ENCODE peak calls at places on chromosome 1, in six cellular contexts. V is NCI-H748 treated with DMSO at 0.1 percent for 48 hours; O is HCEC 1CT; U is stimulated activated CD4-positive, alpha-beta T cell treated with anti-CD3 and anti-CD28 coated beads, Interleukin-1b, Interleukin-23, amount 100 ng/mL, for 4 hours; H is uterus; D is naive thymus-derived CD8-positive, alpha-beta T cell. J is an unnamed sample.

GRCh38 chr1:177282976-177283375 is 112.2 kb downstream of the BRINP2 start:
- DNase-seq in V (no peak), O (no peak), U (no peak), H (no peak), D (no peak), J (no peak)

GRCh38 chr1:25806418-25806817 is 6.4 kb downstream of the SELENON start:
- DNase-seq in V (no peak), O (no peak), U (no peak), H (peak; percentile 55), D (no peak), J (peak; percentile 74)

GRCh38 chr1:199182151-199182843 is 543.5 kb downstream of the PTPRC start:
- DNase-seq in V (no peak), O (no peak), U (no peak), H (no peak), D (no peak), J (no peak)

GRCh38 chr1:117589531-117589930 is 16.3 kb upstream of the TENT5C start:
- DNase-seq in V (no peak), O (no peak), U (no peak), H (no peak), D (no peak), J (no peak)

GRCh38 chr1:64983110-64983509 is 16.8 kb upstream of the JAK1 start:
- DNase-seq in V (peak; percentile 17), O (no peak), U (no peak), H (no peak), D (no peak), J (peak; percentile 62)

GRCh38 chr1:229597877-229598276 is 28.0 kb downstream of the TAF5L start:
- DNase-seq in V (no peak), O (peak; percentile 50), U (no peak), H (no peak), D (no peak), J (no peak)

GRCh38 chr1:234858722-234859121 is 248.7 kb upstream of the IRF2BP2 start:
- DNase-seq in V (no peak), O (no peak), U (no peak), H (no peak), D (no peak), J (no peak)

GRCh38 chr1:3788756-3789420 is 7.4 kb downstream of the LRRC47 start:
- DNase-seq in V (no peak), O (no peak), U (no peak), H (no peak), D (no peak), J (no peak)

GRCh38 chr1:78277253-78277652 is 213.5 kb upstream of the PTGFR start:
- DNase-seq in V (no peak), O (peak; percentile 87), U (no peak), H (no peak), D (no peak), J (no peak)

GRCh38 chr1:197984273-197984672 is 67.1 kb downstream of the LHX9 start:
- DNase-seq in V (no peak), O (peak; percentile 53), U (no peak), H (no peak), D (no peak), J (no peak)

GRCh38 chr1:38131024-38131585 is 84.5 kb upstream of the POU3F1 start:
- DNase-seq in V (no peak), O (peak; percentile 9), U (no peak), H (no peak), D (no peak), J (no peak)

GRCh38 chr1:231981675-231982074 is 355.1 kb downstream of the DISC1 start:
- DNase-seq in V (no peak), O (no peak), U (no peak), H (no peak), D (no peak), J (no peak)

GRCh38 chr1:167438171-167439138 is 79.9 kb downstream of the CD247 start:
- DNase-seq in V (no peak), O (no peak), U (no peak), H (no peak), D (no peak), J (no peak)

GRCh38 chr1:235139315-235139714 is 10.7 kb upstream of the TOMM20 start:
- DNase-seq in V (no peak), O (no peak), U (no peak), H (no peak), D (no peak), J (no peak)

GRCh38 chr1:41639332-41639936 is 155.0 kb upstream of the EDN2 start:
- DNase-seq in V (no peak), O (peak; percentile 43), U (peak; percentile 31), H (no peak), D (no peak), J (no peak)

GRCh38 chr1:42946120-42947009 is 12.3 kb downstream of the SLC2A1 start:
- DNase-seq in V (no peak), O (no peak), U (no peak), H (no peak), D (no peak), J (no peak)

GRCh38 chr1:180911640-180912161 is 996 bp upstream of the KIAA1614 start:
- DNase-seq in V (no peak), O (peak; percentile 23), U (no peak), H (peak; percentile 38), D (no peak), J (no peak)

GRCh38 chr1:171786534-171786933 is 5.1 kb downstream of the METTL13 start:
- DNase-seq in V (no peak), O (no peak), U (no peak), H (no peak), D (no peak), J (no peak)

GRCh38 chr1:45512641-45513054 is 9.0 kb downstream of the PRDX1 start:
- DNase-seq in V (peak; percentile 54), O (peak; percentile 60), U (peak; percentile 45), H (peak; percentile 38), D (peak; percentile 28), J (peak; percentile 55)

GRCh38 chr1:85628791-85629531 is 48.4 kb downstream of the CCN1 start:
- DNase-seq in V (no peak), O (peak; percentile 85), U (no peak), H (no peak), D (no peak), J (peak; percentile 52)

GRCh38 chr1:206831605-206832004 is 33.8 kb upstream of the IL20 start:
- DNase-seq in V (no peak), O (no peak), U (no peak), H (no peak), D (no peak), J (no peak)

GRCh38 chr1:182430263-182431068 is 19.5 kb upstream of the RGSL1 start:
- DNase-seq in V (no peak), O (no peak), U (no peak), H (no peak), D (no peak), J (no peak)

GRCh38 chr1:180401999-180402398 is 100.4 kb downstream of the ACBD6 start:
- DNase-seq in V (no peak), O (no peak), U (no peak), H (no peak), D (no peak), J (no peak)

GRCh38 chr1:155184835-155185782 is 11.5 kb downstream of the TRIM46 start:
- DNase-seq in V (no peak), O (no peak), U (no peak), H (no peak), D (no peak), J (no peak)

GRCh38 chr1:153231363-153231762 is 14.0 kb downstream of the PRR9 start:
- DNase-seq in V (no peak), O (peak; percentile 6), U (no peak), H (no peak), D (no peak), J (no peak)

GRCh38 chr1:7885513-7886298 is 32.8 kb upstream of the UTS2 start:
- DNase-seq in V (no peak), O (no peak), U (no peak), H (peak; percentile 20), D (no peak), J (no peak)

GRCh38 chr1:47175227-47175934 is 14.5 kb downstream of the PDZK1IP1 start:
- DNase-seq in V (peak; percentile 60), O (peak; percentile 57), U (peak; percentile 17), H (no peak), D (no peak), J (peak; percentile 39)

GRCh38 chr1:97758589-97759057 is 162.2 kb downstream of the DPYD start:
- DNase-seq in V (no peak), O (no peak), U (no peak), H (no peak), D (no peak), J (no peak)

GRCh38 chr1:153422450-153423068 is 6.2 kb downstream of the S100A7A start:
- DNase-seq in V (no peak), O (peak; percentile 37), U (peak; percentile 56), H (peak; percentile 51), D (peak; percentile 63), J (peak; percentile 26)